ENCODE peak calls at places on chromosomes 1 and 21, in ten cellular contexts. N is stomach, O is WERI-Rb-1, A is endothelial cell, F is GM20000, H is psoas muscle, X is A549, U is tibial artery, R is tibial nerve, Y is lower lobe of right lung. I is an unnamed sample.

GRCh38 chr1:32399853-32400252 is 5.6 kb upstream of the BSDC1 start:
- DNase-seq in N (no peak), O (no peak), A (no peak), F (no peak), H (no peak), X (no peak), U (no peak), R (no peak), Y (no peak), I (no peak)

GRCh38 chr1:111399792-111400610 is 27.5 kb downstream of the OVGP1 start:
- DNase-seq in N (peak; percentile 63), O (peak; percentile 25), A (peak; percentile 53), F (peak; percentile 45), H (no peak), X (peak; percentile 18), U (no peak), R (peak; percentile 36), Y (no peak), I (peak; percentile 14)

GRCh38 chr1:110310300-110310699 is 28.9 kb upstream of the RBM15 start:
- DNase-seq in N (no peak), O (no peak), A (no peak), F (no peak), H (no peak), X (no peak), U (no peak), R (no peak), Y (no peak), I (no peak)

GRCh38 chr1:208264469-208265126 is 20.4 kb upstream of the PLXNA2 start:
- DNase-seq in N (no peak), O (no peak), A (no peak), F (no peak), H (no peak), X (no peak), U (no peak), R (no peak), Y (no peak), I (peak; percentile 38)

GRCh38 chr21:36059823-36060158 is 535 bp downstream of the SETD4 start:
- DNase-seq in N (peak; percentile 30), O (peak; percentile 71), A (peak; percentile 51), F (peak; percentile 46), H (peak; percentile 70), X (peak; percentile 28), U (no peak), R (no peak), Y (no peak), I (no peak)

GRCh38 chr1:179786815-179787736 is 44.0 kb downstream of the FAM163A start:
- DNase-seq in N (no peak), O (no peak), A (no peak), F (no peak), H (no peak), X (no peak), U (no peak), R (no peak), Y (no peak), I (no peak)

GRCh38 chr1:214220891-214221290 is 60.1 kb upstream of the SMYD2 start:
- DNase-seq in N (no peak), O (no peak), A (no peak), F (no peak), H (no peak), X (no peak), U (no peak), R (no peak), Y (no peak), I (no peak)

GRCh38 chr21:31335957-31336738 is 7.9 kb downstream of the TIAM1 start:
- DNase-seq in N (no peak), O (no peak), A (no peak), F (no peak), H (no peak), X (peak; percentile 8), U (no peak), R (no peak), Y (no peak), I (no peak)

GRCh38 chr1:56577859-56578663 is 1.3 kb downstream of the PLPP3 start:
- DNase-seq in N (peak; percentile 84), O (peak; percentile 29), A (peak; percentile 55), F (peak; percentile 39), H (peak; percentile 68), X (peak; percentile 16), U (peak; percentile 77), R (no peak), Y (peak; percentile 82), I (no peak)

GRCh38 chr1:10216148-10216749 is 5.9 kb downstream of the KIF1B start:
- DNase-seq in N (no peak), O (no peak), A (no peak), F (peak; percentile 18), H (no peak), X (no peak), U (no peak), R (no peak), Y (no peak), I (no peak)

GRCh38 chr1:6347641-6348487 is 45.7 kb downstream of the ACOT7 start:
- DNase-seq in N (peak; percentile 61), O (peak; percentile 69), A (peak; percentile 64), F (peak; percentile 74), H (peak; percentile 69), X (peak; percentile 41), U (no peak), R (no peak), Y (no peak), I (no peak)

GRCh38 chr21:44572959-44573583 is 458 bp upstream of the KRTAP10-4 start:
- DNase-seq in N (no peak), O (no peak), A (no peak), F (no peak), H (no peak), X (no peak), U (no peak), R (no peak), Y (peak; percentile 13), I (no peak)

GRCh38 chr1:7127322-7128050 is 342.2 kb downstream of the CAMTA1 start:
- DNase-seq in N (no peak), O (peak; percentile 47), A (no peak), F (no peak), H (no peak), X (no peak), U (no peak), R (no peak), Y (no peak), I (no peak)

GRCh38 chr1:58763214-58763613 is 20.6 kb downstream of the JUN start:
- DNase-seq in N (no peak), O (no peak), A (no peak), F (no peak), H (no peak), X (no peak), U (no peak), R (no peak), Y (no peak), I (no peak)

GRCh38 chr1:117077267-117077666 is 17.1 kb downstream of the TTF2 start:
- DNase-seq in N (no peak), O (no peak), A (no peak), F (no peak), H (no peak), X (no peak), U (no peak), R (no peak), Y (no peak), I (no peak)

GRCh38 chr1:198876371-198876871 is 237.6 kb downstream of the PTPRC start:
- DNase-seq in N (no peak), O (no peak), A (peak; percentile 8), F (no peak), H (no peak), X (no peak), U (no peak), R (no peak), Y (no peak), I (no peak)

GRCh38 chr1:2991753-2992495 is 29.3 kb upstream of the ACTRT2 start:
- DNase-seq in N (no peak), O (no peak), A (no peak), F (no peak), H (no peak), X (no peak), U (peak; percentile 13), R (no peak), Y (no peak), I (no peak)

GRCh38 chr1:51559064-51559500 is 40.0 kb upstream of the EPS15 start:
- DNase-seq in N (no peak), O (no peak), A (no peak), F (no peak), H (no peak), X (no peak), U (no peak), R (no peak), Y (no peak), I (no peak)

GRCh38 chr1:115810609-115811008 is 30.3 kb downstream of the NHLH2 start:
- DNase-seq in N (no peak), O (no peak), A (no peak), F (no peak), H (no peak), X (no peak), U (no peak), R (no peak), Y (no peak), I (no peak)

GRCh38 chr1:4671828-4672227 is 17.4 kb downstream of the AJAP1 start:
- DNase-seq in N (no peak), O (no peak), A (no peak), F (no peak), H (no peak), X (no peak), U (no peak), R (no peak), Y (no peak), I (no peak)

GRCh38 chr1:187474266-187474665 is 645.5 kb downstream of the PLA2G4A start:
- DNase-seq in N (no peak), O (no peak), A (no peak), F (no peak), H (no peak), X (no peak), U (no peak), R (no peak), Y (no peak), I (no peak)

GRCh38 chr1:225441314-225442119 is 13.7 kb upstream of the LBR start:
- DNase-seq in N (no peak), O (no peak), A (no peak), F (no peak), H (no peak), X (no peak), U (no peak), R (no peak), Y (no peak), I (no peak)
- TF ChIP-seq CTCF in N (no peak), O (no peak), A (no peak), F (peak; percentile 14), H (no peak), X (peak; percentile 53), U (no peak), R (no peak), Y (no peak), I (no peak)

GRCh38 chr1:212284744-212285684 is at the start of gene PPP2R5A:
- DNase-seq in N (peak; percentile 99), O (peak; percentile 100), A (peak; percentile 98), F (peak; percentile 97), H (peak; percentile 100), X (peak; percentile 98), U (peak; percentile 100), R (peak; percentile 97), Y (peak; percentile 99), I (peak; percentile 98)
- TF ChIP-seq CTCF in N (peak; percentile 21), O (peak; percentile 58), A (no peak), F (peak; percentile 33), H (peak; percentile 19), X (peak; percentile 46), U (no peak), R (peak; percentile 28), Y (peak; percentile 41), I (peak; percentile 3)

GRCh38 chr1:220786337-220787068 is at the start of gene MTARC1:
- DNase-seq in N (peak; percentile 85), O (peak; percentile 95), A (peak; percentile 65), F (peak; percentile 29), H (peak; percentile 83), X (peak; percentile 65), U (peak; percentile 83), R (no peak), Y (peak; percentile 82), I (no peak)
- TF ChIP-seq CTCF in N (no peak), O (peak; percentile 40), A (no peak), F (no peak), H (peak; percentile 27), X (peak; percentile 20), U (peak; percentile 15), R (peak; percentile 40), Y (peak; percentile 12), I (peak; percentile 0)

GRCh38 chr1:197399691-197400521 is 131.9 kb downstream of the CRB1 start:
- DNase-seq in N (no peak), O (peak; percentile 57), A (peak; percentile 26), F (peak; percentile 39), H (no peak), X (peak; percentile 35), U (no peak), R (no peak), Y (no peak), I (no peak)
- TF ChIP-seq CTCF in N (no peak), O (peak; percentile 79), A (peak; percentile 80), F (peak; percentile 31), H (no peak), X (peak; percentile 69), U (no peak), R (no peak), Y (peak; percentile 27), I (peak; percentile 58)

I was measured in AG09319.